ENCODE peak calls at places on chromosomes 3 and 15, in six cellular contexts. P is A549, W is PC-9, X is colonic mucosa, F is right lobe of liver, H is SJSA1. C is an unnamed sample. For H3K4me1, the result is how much of the 10 kb centered on the place peaks cover.

GRCh38 chr3:197746214-197746613 is 3.5 kb upstream of the FYTTD1 start:
- DNase-seq in P (no peak), W (no peak), X (no peak), F (no peak), H (no peak), C (no peak)

GRCh38 chr3:100891033-100891432 is 102.2 kb downstream of the ABI3BP start:
- DNase-seq in P (peak), W (no peak), X (no peak), F (no peak), H (no peak), C (no peak)

GRCh38 chr3:188491276-188491687 is 337.3 kb downstream of the LPP start:
- DNase-seq in P (no peak), W (peak), X (no peak), F (no peak), H (no peak), C (no peak)

GRCh38 chr15:57356636-57357035 is 19.7 kb upstream of the CGNL1 start:
- DNase-seq in P (no peak), W (peak), X (no peak), F (no peak), H (peak), C (no peak)

GRCh38 chr3:159922861-159923312 is 65.7 kb upstream of the IL12A start:
- DNase-seq in P (no peak), W (no peak), X (no peak), F (no peak), H (no peak), C (no peak)

GRCh38 chr15:41971893-41972340 is 440 bp downstream of the EHD4 start:
- DNase-seq in P (no peak), W (no peak), X (peak), F (peak), H (no peak), C (no peak)

GRCh38 chr15:55799287-55800212 is 56.6 kb upstream of the PRTG start:
- DNase-seq in P (peak), W (peak), X (peak), F (no peak), H (no peak), C (no peak)

GRCh38 chr3:78277220-78277619 is 1237.3 kb downstream of the ROBO2 start:
- DNase-seq in P (no peak), W (no peak), X (no peak), F (no peak), H (no peak), C (no peak)

GRCh38 chr3:128311441-128311844 is 155.2 kb downstream of the DNAJB8 start:
- DNase-seq in P (no peak), W (no peak), X (no peak), F (no peak), H (no peak), C (no peak)

GRCh38 chr3:149273096-149273751 is 51.6 kb upstream of the CP start:
- DNase-seq in P (peak), W (peak), X (peak), F (no peak), H (peak), C (peak)

GRCh38 chr15:38252481-38253311 is at the start of gene SPRED1:
- DNase-seq in P (no peak), W (peak), X (peak), F (peak), H (no peak), C (peak)

GRCh38 chr3:153026026-153026425 is 136.0 kb upstream of the RAP2B start:
- DNase-seq in P (peak), W (no peak), X (no peak), F (no peak), H (peak), C (no peak)

GRCh38 chr3:187025656-187026320 is 95.5 kb downstream of the ST6GAL1 start:
- DNase-seq in P (no peak), W (no peak), X (no peak), F (no peak), H (no peak), C (peak)

GRCh38 chr3:38397320-38397719 is 50.7 kb downstream of the XYLB start:
- DNase-seq in P (no peak), W (peak), X (no peak), F (peak), H (no peak), C (peak)

GRCh38 chr3:127637546-127637945 is 8.6 kb downstream of the PODXL2 start:
- DNase-seq in P (no peak), W (no peak), X (no peak), F (no peak), H (no peak), C (peak)

GRCh38 chr3:55343486-55344357 is 143.4 kb downstream of the WNT5A start:
- DNase-seq in P (no peak), W (no peak), X (no peak), F (no peak), H (peak), C (no peak)

GRCh38 chr15:80160570-80161156 is 7.9 kb downstream of the FAH start:
- DNase-seq in P (peak), W (peak), X (peak), F (peak), H (peak), C (no peak)

GRCh38 chr3:123611077-123611476 is 26.2 kb upstream of the HACD2 start:
- DNase-seq in P (no peak), W (no peak), X (no peak), F (no peak), H (no peak), C (no peak)

GRCh38 chr3:4721511-4721911 is 228.4 kb downstream of the ITPR1 start:
- DNase-seq in P (peak), W (peak), X (no peak), F (no peak), H (peak), C (no peak)

GRCh38 chr3:129521702-129522101 is 6.7 kb upstream of the RHO start:
- DNase-seq in P (no peak), W (no peak), X (no peak), F (no peak), H (no peak), C (no peak)

GRCh38 chr3:162810776-162811175 is 1314.2 kb downstream of the OTOL1 start:
- DNase-seq in P (no peak), W (no peak), X (no peak), F (no peak), H (no peak), C (no peak)

GRCh38 chr15:62896969-62897486 is 145.5 kb upstream of the TPM1 start:
- DNase-seq in P (peak), W (peak), X (peak), F (peak), H (peak), C (no peak)

GRCh38 chr15:65841121-65841930 is 28.0 kb upstream of the RAB11A start:
- DNase-seq in P (no peak), W (no peak), X (no peak), F (no peak), H (no peak), C (no peak)

GRCh38 chr3:89113887-89114840 is 6.7 kb downstream of the EPHA3 start:
- DNase-seq in P (peak), W (peak), X (peak), F (peak), H (no peak), C (peak)

GRCh38 chr3:13798401-13798800 is 81.5 kb downstream of the WNT7A start:
- DNase-seq in P (no peak), W (no peak), X (no peak), F (no peak), H (no peak), C (no peak)

DNA sequence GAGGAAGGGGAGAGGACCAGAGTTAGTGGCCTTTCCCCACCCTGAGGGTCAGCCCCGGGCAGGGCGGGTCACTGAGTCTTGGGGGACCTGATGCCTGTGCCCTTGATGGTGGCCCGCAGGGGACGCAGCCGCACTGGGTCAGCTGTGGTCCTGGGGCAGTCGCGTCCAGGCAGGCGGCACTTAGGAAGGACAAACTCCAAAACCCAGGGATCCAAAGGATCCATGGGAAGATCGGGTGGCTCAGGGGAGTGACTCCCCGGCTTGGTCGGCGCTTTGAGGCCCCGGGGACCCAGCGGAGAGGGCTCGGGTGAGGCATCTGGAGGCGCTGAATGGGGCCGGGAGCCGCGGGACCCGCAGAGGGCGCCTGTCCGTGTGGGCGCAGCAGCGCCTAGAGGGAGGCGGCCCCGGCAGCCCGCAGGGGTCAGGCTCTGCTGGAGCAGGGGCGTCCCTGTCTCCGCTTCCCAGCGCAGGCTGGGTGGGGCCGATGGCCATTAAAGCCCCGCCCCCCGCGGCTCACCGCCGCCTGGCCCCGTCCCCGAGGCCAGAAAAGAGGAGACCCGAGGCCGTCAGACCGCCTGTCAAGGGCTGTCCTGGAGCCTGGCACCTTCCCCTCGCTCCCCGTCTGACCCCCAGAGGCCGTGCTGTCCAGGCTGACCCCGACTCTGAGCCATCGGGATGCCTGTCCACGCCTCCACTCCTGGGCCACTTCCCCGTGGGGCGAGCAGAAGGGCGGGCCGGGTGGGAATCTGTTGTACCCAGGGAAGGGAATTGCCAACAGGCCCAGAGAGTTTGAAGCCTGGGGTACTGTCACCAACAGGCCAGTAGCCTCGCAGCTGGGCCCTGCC is 17.4 kb downstream of the CIDEC start:
- DNase-seq in P (peak), W (peak), X (peak), F (peak), H (no peak), C (peak)
- H3K4me3 ChIP-seq in P (peak), W (no peak), X (peak), F (peak), H (no peak), C (no peak)

DNA sequence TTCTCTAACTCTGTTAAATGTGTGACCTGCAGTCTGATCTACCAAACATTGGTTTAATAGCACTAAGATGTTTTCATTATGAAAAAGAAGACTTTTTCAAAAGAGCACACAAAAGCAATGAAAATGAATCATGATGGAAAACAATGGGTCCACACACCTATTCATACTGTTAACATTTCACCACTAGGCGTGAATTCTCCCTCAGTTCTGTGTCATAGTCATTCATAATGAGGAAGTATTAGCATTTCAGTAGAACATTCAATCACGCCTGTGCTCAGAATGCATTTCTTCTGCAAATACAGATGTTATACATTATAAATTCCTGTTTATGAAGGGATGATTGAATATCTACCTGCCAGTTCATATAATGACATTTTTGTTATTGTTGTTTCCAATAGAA is 35.9 kb downstream of the EIF4E3 start:
- DNase-seq in P (no peak), W (no peak), X (no peak), F (no peak), H (no peak), C (no peak)
- H3K4me1 ChIP-seq in P (under half), W (under half), X (under half), F (under half), H (half or more), C (under half)

GRCh38 chr15:69032006-69032405 is 17.5 kb downstream of the NOX5 start:
- DNase-seq in P (no peak), W (no peak), X (no peak), F (no peak), H (no peak), C (no peak)
- H3K4me3 ChIP-seq in P (peak), W (peak), X (peak), F (no peak), H (no peak), C (no peak)

GRCh38 chr3:62368705-62369475 is 4.5 kb downstream of the FEZF2 start:
- DNase-seq in P (no peak), W (no peak), X (no peak), F (no peak), H (no peak), C (no peak)

GRCh38 chr3:62371735-62372591 is 1.4 kb downstream of the FEZF2 start:
- DNase-seq in P (no peak), W (no peak), X (no peak), F (peak), H (no peak), C (no peak)

GRCh38 chr3:62371032-62371734 is 2.2 kb downstream of the FEZF2 start:
- DNase-seq in P (no peak), W (no peak), X (no peak), F (no peak), H (no peak), C (no peak)

GRCh38 chr3:62369476-62369743 is 3.9 kb downstream of the FEZF2 start:
- DNase-seq in P (no peak), W (no peak), X (no peak), F (no peak), H (no peak), C (no peak)

DNA sequence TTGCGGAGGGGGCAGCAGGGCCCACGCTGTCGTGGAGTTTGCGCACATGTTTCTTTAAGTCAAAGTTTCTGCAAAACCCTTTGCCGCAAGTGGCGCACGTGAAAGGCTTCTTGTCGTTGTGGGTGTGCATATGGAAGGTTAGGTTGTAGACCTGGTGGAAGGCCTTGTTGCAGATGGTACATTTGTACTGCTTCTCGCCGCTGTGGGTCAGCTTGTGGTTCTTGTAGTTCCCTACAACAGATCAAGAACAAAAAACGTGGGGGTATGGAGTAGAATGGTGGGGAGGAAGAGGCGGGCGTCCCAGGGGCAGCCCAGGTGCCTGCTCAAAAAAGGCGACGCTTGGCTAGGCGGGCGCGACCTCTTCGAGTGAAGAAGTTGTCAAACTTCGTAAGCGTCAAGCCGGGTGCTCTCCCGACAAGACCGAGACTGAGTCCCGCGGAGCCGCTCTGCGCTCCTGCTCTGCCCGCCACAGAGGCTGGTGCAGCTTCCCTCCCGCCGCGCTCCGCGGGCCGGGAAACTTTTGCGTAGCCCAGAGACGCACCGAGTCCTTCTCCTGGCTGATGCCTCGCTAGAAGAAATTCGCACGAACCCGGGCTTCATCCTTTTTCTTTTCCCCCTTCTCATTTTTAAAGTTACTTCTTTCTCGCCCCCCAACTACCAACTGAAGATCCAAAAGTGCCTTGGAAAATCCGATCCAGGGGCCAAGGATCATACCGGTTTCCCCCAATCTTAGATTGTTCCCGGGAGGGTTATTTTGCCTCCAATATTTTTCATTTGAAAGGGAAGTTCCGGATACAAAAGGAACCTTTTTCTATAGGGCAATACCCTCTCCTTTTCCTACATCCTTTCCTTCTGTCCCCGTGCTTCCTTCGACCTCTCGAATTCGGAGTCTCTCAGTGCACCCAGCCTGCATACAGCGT is 3.0 kb downstream of the FEZF2 start:
- DNase-seq in P (no peak), W (no peak), X (no peak), F (no peak), H (no peak), C (no peak)
- H3K4me1 ChIP-seq in P (under half), W (under half), X (under half), F (under half), H (under half), C (under half)

GRCh38 chr3:107425033-107425432 is 47.8 kb downstream of the CCDC54 start:
- DNase-seq in P (no peak), W (no peak), X (no peak), F (no peak), H (no peak), C (no peak)

GRCh38 chr3:107430214-107431047 is 53.2 kb downstream of the CCDC54 start:
- DNase-seq in P (peak), W (no peak), X (peak), F (no peak), H (no peak), C (peak)

GRCh38 chr3:107429330-107430181 is 52.3 kb downstream of the CCDC54 start:
- DNase-seq in P (peak), W (peak), X (peak), F (peak), H (peak), C (peak)

GRCh38 chr3:107428051-107428858 is 51.0 kb downstream of the CCDC54 start:
- DNase-seq in P (no peak), W (no peak), X (no peak), F (no peak), H (no peak), C (no peak)

GRCh38 chr3:107426223-107426622 is 49.0 kb downstream of the CCDC54 start:
- DNase-seq in P (no peak), W (no peak), X (no peak), F (no peak), H (no peak), C (no peak)
- H3K4me3 ChIP-seq in P (no peak), W (no peak), X (no peak), F (no peak), H (no peak), C (no peak)

GRCh38 chr3:183914856-183915255 is 30.2 kb upstream of the PARL start:
- DNase-seq in P (no peak), W (no peak), X (no peak), F (no peak), H (no peak), C (no peak)
- H3K4me1 ChIP-seq in P (under half), W (under half), X (under half), F (under half), H (under half), C (under half)